ENCODE peak calls at places on chromosomes 4 and X, in five cellular contexts. M is GM23248, V is neural progenitor cell, G is hepatocyte, P is fibroblast of lung. T is an unnamed sample.

GRCh38 chrX:2696698-2697215 is 5.7 kb downstream of the CD99 start:
- DNase-seq in M (peak), V (no peak), G (no peak), P (peak), T (peak)

GRCh38 chr4:121939690-121940089 is 12.2 kb downstream of the TRPC3 start:
- DNase-seq in M (no peak), V (no peak), G (peak), P (peak), T (no peak)

GRCh38 chr4:155494037-155494718 is 117.4 kb upstream of the MAP9 start:
- DNase-seq in M (no peak), V (no peak), G (no peak), P (no peak), T (no peak)

GRCh38 chr4:175054980-175055379 is 136.8 kb downstream of the ADAM29 start:
- DNase-seq in M (no peak), V (peak), G (no peak), P (no peak), T (peak)

GRCh38 chr4:113474017-113474416 is 287.5 kb downstream of the CAMK2D start:
- DNase-seq in M (peak), V (no peak), G (no peak), P (peak), T (no peak)

GRCh38 chr4:184193556-184194525 is 23.8 kb downstream of the ENPP6 start:
- DNase-seq in M (no peak), V (no peak), G (no peak), P (no peak), T (no peak)

GRCh38 chr4:168791376-168791775 is 218.7 kb downstream of the CBR4 start:
- DNase-seq in M (no peak), V (no peak), G (no peak), P (no peak), T (no peak)

GRCh38 chr4:5710962-5711478 is at the start of gene EVC:
- DNase-seq in M (peak), V (peak), G (peak), P (peak), T (peak)

GRCh38 chr4:5753766-5754528 is 42.9 kb downstream of the EVC start:
- DNase-seq in M (peak), V (no peak), G (peak), P (peak), T (no peak)

GRCh38 chrX:40098264-40099045 is 697 bp upstream of the BCOR start:
- DNase-seq in M (peak), V (peak), G (peak), P (peak), T (peak)

GRCh38 chrX:119655125-119655524 is 37.8 kb downstream of the SEPTIN6 start:
- DNase-seq in M (peak), V (no peak), G (peak), P (peak), T (peak)

GRCh38 chrX:10922158-10922557 is 189.0 kb upstream of the HCCS start:
- DNase-seq in M (peak), V (no peak), G (peak), P (peak), T (peak)

GRCh38 chrX:102832661-102833060 is 104.4 kb upstream of the RAB40AL start:
- DNase-seq in M (peak), V (peak), G (peak), P (peak), T (no peak)

GRCh38 chrX:17616936-17617335 is 120.4 kb upstream of the SCML1 start:
- DNase-seq in M (no peak), V (peak), G (no peak), P (no peak), T (no peak)

DNA sequence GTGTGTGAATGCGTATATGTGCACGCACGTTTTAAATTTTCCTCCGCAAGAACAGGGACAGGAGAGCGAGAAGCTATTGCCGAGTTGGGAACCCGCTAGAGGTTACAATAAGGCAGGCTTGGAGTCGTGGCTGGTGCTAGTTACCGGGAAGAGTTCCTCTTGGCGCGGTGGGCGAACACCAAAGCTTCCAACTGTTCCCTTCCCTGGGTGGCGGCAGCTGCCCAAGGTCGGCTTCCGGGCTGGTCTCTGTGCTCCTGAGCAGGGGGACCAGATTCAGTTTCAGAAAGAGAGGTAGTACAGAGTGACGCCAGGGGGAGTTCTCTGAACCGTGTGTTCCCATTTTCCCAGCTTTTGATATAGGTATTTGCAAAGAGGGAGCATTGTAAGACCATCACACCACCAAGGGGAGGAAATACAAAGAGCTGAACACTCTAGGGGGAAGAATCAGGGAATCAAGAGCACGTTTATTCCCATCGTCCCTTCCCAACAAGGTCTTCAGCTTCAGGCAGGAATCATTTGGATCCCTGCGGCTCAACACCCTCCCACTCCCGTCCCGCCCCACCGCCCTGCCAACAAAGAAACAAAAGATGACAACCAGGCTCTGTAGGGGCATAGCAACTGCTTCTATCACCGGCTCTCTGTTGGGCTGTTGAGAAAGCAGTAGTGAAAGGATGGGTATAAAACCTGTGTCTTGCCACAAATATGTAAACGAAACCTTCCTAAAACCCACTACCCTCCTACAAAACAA is 113.6 kb upstream of the TEX13C start:
- DNase-seq in M (peak), V (peak), G (peak), P (no peak), T (peak)
- H3K27ac ChIP-seq in M (no peak), V (no peak), G (peak), P (no peak), T (peak)

GRCh38 chr4:120720354-120720753 is 202.2 kb downstream of the PRDM5 start:
- DNase-seq in M (no peak), V (no peak), G (no peak), P (no peak), T (no peak)
- TF ChIP-seq EZH2 in M (no peak), V (no peak), G (no peak), P (no peak), T (no peak)

DNA sequence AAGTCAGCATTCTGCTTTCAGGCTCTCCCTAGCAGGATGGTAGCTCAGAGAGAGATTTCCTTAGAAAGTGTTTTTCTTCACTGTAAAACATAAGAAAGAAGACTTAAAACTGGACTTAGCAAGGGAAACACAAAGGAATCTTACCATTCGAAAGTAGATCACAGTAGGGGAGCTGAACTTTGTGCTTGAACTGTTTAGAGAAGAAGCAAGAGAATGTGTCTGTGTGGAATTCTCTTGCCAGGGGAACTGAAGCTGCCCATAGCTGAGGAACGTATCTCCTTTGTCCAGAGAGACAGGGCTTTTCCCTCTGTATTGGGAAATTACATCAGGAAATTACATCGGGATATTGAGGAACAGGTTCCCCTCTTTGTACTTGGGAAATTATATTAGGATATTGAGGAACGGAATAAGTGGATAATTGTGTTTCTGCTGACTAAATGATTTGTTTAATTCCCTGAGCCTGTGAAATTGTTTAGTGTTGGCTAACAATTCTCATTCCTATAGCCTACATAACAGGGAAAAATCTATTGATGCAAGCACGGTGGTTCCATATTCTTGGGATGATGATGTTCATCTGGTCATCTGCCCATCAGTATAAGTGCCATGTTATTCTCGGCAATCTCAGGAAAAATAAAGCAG is 21.2 kb downstream of the SRD5A3 start:
- DNase-seq in M (no peak), V (peak), G (no peak), P (no peak), T (no peak)
- H3K27ac ChIP-seq in M (no peak), V (no peak), G (peak), P (no peak), T (no peak)

GRCh38 chr4:795726-796119 is 30.2 kb downstream of the CPLX1 start:
- DNase-seq in M (no peak), V (no peak), G (no peak), P (no peak), T (no peak)

GRCh38 chr4:793941-794621 is 31.8 kb downstream of the CPLX1 start:
- DNase-seq in M (no peak), V (no peak), G (no peak), P (no peak), T (no peak)

GRCh38 chr4:796206-796605 is 29.7 kb downstream of the CPLX1 start:
- DNase-seq in M (no peak), V (no peak), G (no peak), P (no peak), T (no peak)

GRCh38 chr4:793109-793861 is 32.6 kb downstream of the CPLX1 start:
- DNase-seq in M (peak), V (peak), G (no peak), P (no peak), T (no peak)

DNA sequence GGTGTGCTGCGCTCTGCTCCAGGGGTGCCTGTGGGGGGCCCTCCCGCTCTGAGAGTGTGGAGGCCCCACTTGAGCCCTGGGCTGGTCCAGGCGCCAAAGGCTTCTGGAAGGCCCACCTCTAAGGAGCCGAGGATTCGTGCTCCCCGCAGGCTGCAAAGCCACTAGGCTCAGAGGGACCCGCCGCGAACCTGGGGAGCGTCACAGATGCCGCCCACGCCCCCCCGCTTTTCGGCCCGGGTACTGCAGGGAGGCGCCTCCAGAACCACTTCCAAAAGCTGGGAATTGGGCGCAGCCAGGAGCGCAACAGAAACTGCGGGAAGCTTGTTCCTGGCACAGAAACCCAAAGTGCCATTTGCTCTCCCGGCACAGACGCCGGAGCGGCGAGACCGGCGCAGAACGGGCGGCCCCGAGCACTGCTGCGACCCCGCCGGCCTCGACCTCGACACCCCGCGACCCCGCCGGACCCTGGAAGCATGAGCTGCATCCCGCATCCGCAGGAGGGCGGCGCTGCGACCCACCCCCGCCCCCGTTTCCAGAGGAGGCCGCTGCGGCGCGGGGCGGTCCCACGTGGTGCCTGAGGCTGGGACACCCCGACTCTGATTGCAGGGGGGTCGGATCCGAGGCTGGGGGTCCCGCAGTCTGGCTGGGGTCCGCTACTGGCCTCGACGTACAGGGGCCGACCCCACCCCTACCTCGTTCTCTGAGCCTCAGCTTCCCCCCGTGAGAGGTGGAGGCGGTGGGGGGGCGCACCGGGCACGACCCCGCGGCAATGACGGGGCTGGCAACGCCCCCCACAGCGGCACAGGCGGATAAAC is 30.8 kb downstream of the CPLX1 start:
- DNase-seq in M (peak), V (peak), G (no peak), P (no peak), T (no peak)
- TF ChIP-seq EZH2 in M (peak), V (peak), G (peak), P (peak), T (no peak)

DNA sequence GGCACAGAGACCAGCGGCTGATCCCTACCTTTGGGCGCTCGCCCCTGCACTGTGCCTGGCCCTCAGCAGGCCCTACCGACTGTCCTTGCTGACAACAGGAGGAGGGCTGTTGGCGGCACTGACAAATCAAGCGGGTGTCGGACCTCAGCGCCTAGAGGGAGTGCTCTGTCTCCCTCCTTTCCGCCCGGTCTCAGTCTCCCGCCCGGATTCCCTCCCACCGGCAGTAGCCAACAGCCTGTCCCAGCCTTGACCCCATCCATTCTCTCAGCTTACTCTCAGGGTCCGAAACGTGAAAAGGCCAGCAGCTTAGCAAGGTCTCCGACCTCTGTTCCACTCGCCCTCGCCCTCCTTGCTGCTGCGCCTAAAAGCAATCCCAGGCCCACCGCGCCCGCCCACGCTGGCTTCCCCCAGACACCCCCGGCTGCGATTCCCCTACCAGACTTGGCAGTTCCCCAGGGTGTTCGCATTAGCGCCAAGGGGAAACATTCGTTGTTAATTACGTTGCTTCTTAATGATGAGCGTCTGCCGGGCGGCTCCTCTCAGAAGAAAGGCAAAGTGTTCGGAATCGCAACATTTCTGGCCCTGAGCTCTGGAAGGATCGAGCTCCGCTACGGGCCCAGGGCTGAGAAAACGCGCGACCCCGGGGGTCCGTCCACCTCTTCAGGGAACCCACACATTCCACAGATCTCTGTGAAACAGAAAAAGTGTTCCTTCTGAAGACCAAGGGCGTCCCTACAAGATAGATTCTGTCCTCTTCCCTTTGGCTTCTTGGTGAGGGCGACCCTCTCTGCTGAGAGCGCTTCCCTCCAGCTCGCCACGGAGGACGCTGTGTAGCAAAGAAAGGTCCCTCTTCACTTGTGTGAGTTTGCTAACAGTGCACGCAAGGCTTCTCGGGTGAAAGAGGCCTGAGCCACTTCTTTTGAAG is 96.1 kb downstream of the SOWAHB start:
- DNase-seq in M (peak), V (peak), G (peak), P (peak), T (peak)
- H3K27ac ChIP-seq in M (peak), V (no peak), G (peak), P (peak), T (peak)

GRCh38 chr4:147731611-147732515 is at the start of gene ARHGAP10:
- DNase-seq in M (peak), V (peak), G (peak), P (peak), T (peak)
- TF ChIP-seq EZH2 in M (no peak), V (peak), G (no peak), P (no peak), T (no peak)

GRCh38 chrX:38232287-38232686 is 11.6 kb upstream of the SRPX start:
- DNase-seq in M (peak), V (no peak), G (no peak), P (peak), T (no peak)
- H3K27ac ChIP-seq in M (peak), V (no peak), G (peak), P (no peak), T (no peak)

DNA sequence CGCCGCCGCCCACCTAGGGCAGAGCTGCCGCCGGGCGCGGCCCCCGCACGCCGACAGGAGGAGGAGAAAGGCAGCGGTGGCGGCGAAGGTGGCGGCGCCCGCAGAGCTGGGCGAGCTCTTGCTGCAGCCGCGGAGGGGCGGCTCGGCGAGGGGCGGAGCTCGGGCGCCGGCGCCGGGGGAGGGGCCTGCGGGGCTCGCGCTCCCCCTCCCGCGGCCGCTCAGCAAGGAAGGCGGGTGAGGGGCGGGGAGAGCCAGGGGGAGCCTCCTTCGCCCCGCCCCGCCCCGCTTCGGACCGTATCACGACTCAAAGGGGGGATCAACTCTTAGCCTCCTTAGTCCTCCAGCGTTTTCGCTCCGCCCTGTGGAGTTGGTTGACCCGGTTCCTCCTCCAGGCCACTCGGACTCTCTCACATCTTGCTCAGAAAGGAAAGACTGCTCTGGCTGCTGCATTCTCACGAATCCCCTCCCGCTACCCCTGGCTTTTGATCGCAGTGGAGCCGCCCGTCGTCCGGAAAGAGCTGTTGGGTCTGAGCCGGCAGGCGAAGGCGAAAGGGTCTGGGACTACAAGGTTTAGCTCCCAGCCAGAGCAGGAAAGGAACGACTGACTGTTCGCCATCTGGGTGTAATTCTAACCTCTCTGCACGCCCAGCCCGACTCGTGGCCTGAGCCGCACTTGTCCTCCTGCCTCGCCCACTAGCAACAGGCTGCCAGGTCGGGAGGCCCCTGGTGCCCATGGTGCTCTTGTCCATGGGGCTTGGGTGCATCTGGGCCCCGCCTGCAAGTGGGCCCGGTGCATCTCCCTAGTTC is at the start of gene ATP8A1:
- DNase-seq in M (peak), V (peak), G (peak), P (peak), T (peak)
- TF ChIP-seq EZH2 in M (no peak), V (no peak), G (no peak), P (no peak), T (no peak)

DNA sequence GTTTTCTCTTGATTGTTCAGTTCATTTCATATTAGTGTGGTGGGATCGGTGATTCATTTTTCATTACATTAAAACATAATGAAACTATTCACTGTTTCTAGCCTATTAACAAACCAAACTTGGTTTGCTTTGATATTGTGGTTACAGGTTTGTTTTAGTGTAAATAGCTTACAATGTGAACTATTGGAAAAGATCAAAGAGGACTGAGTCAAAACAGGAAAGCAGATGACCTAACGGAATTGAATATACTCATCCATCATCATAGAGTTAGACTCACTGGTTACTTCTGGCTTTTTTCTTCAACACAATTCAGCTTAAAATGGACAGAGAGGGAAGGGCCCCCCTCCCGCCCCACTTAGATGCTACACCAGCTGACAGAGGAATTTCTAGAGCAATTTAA is 616.2 kb upstream of the AADAT start:
- DNase-seq in M (no peak), V (no peak), G (no peak), P (no peak), T (no peak)
- H3K27ac ChIP-seq in M (no peak), V (no peak), G (no peak), P (no peak), T (no peak)

T was measured in A673.